ENCODE peak calls at places on chromosomes 5 and 9, in four cellular contexts. B, R, P and G are unnamed samples.

GRCh38 chr5:137231535-137231934 is 267.6 kb downstream of the SPOCK1 start:
- DNase-seq in B (no peak), R (no peak), P (no peak), G (no peak)

GRCh38 chr9:124122321-124122720 is 110.8 kb downstream of the LHX2 start:
- DNase-seq in B (no peak), R (no peak), P (no peak), G (no peak)

GRCh38 chr5:35246928-35247644 is 16.8 kb upstream of the PRLR start:
- DNase-seq in B (no peak), R (no peak), P (no peak), G (no peak)

GRCh38 chr5:59328801-59329296 is 564.7 kb downstream of the PDE4D start:
- DNase-seq in B (no peak), R (no peak), P (no peak), G (peak)

GRCh38 chr9:79346350-79347020 is 225.3 kb upstream of the TLE4 start:
- DNase-seq in B (no peak), R (no peak), P (no peak), G (no peak)

GRCh38 chr9:119675951-119676350 is 306.7 kb upstream of the BRINP1 start:
- DNase-seq in B (no peak), R (no peak), P (no peak), G (no peak)

GRCh38 chr9:90915693-90916092 is 114.1 kb downstream of the SYK start:
- DNase-seq in B (peak), R (no peak), P (peak), G (no peak)

GRCh38 chr9:133981958-133982681 is 10.0 kb downstream of the VAV2 start:
- DNase-seq in B (no peak), R (no peak), P (no peak), G (no peak)

GRCh38 chr9:76373173-76373771 is 21.0 kb downstream of the RFK start:
- DNase-seq in B (no peak), R (peak), P (no peak), G (no peak)

DNA sequence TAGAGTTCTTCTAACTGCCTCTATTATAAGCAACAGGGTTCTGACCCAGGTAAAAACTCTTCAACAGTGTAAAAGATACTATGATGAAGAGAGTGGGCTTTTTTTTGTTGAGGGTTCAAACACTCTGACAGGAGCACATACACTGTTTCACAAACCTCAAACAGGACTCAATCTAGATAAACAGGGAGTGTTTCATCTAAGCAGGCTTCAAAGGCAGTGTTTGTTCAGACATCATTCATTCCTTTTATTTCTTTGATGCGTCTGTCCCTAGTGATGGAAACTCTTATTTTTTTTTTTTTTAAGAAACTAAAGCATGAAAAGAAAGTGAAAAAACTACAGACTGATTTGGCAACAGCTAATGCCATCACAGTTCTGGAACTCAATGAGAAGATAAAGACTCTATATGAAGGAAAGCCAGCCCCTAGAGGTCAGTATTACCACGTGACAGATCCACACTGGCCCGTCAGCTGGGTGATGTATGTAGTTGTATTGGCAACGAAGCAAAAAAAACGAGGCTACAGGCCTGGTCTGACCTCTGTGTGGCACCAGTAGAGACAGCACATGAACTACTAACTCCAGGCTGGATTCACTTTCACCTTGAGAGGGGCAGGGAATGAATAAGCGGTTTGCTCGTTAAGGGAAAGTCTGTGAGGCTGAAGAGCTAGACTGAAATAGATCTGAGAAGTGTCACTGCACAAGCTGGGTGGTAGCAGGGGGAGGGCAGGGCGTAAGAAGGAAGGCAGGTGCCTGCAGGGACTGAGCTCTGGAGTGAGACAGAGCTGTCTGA is 172.2 kb downstream of the CCDC192 start:
- DNase-seq in B (peak), R (peak), P (peak), G (peak)
- TF ChIP-seq EZH2 in B (no peak), R (no peak), P (no peak), G (no peak)

DNA sequence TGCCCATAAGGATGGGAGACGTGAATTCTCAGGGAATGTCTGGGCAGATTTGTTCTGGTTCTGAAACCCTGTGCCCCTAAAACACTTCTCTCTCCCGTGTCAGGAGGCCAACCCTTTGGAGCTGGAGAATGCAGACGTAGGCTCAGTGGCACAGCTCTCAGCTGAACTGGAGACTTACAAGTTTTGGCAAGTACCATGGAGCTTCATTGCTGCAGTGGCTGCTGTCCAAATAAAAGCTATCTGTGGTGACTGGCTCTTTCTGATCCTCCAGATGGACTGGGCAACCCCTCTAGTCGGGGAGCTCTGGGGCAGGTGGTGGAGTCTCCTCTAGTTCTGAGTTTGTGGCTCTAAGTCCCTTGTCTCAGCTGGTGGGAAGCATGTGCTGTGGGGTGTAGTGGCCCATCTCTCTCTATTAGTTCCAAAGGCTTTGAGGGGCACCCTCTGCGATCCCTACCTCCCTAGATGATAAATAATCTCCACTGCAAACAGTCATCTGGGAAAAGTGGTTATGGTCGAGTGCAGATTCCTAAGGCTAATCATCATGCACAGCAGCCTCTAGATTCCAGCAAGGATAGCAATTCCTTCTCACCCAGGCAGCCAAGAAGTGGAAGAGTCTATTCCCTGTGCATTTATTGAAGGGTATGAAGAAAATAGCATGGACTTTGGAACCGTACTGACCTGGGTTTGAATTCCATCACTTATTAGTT is 204.2 kb upstream of the KLF4 start:
- DNase-seq in B (no peak), R (no peak), P (no peak), G (no peak)
- TF ChIP-seq JUN in B (no peak), R (no peak), P (no peak), G (no peak)

DNA sequence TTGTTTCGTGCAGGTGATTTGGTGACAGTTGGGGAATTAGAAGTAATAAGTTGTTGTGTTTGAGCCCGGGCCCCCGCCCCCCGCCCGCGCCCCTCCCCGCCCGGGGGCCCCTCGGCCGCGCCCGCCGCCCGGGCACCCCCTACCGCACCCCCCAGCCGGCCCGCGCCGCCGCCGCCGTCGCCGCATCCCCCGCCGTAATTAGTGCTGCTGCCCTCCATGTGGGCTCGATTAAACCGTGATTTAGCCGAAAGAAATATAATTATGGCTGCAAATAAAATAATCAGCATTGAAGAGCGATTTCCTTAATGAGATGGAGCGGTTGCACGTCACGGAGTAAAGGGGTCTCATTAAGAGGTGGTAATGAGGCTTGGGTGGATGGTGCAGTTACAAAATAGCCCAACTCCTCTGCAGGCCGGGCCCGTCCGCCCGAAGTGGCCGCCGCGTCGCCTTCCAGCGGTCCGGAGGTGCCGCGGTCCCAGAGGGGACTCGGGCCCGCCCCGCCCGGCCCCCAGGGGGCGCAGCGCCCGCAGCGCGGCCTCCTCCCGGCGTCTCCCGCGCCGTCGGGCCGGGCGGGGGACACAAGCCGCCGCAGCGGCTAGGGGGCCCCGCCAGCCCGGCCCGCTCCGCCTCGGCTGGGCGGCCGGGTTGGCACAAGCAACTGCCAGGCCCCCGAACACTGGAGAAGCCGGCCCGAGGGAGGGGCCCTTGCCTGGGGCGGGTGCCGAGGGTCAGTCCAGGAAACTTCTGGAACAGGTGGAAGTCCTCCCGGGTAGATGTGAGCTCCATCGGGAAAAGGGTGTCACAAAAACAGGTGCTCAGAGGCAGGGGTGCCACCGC is 6.9 kb upstream of the OTP start:
- DNase-seq in B (peak), R (peak), P (peak), G (no peak)
- TF ChIP-seq EZH2 in B (no peak), R (peak), P (peak), G (no peak)

GRCh38 chr5:98813755-98814154 is 40.3 kb downstream of the RGMB start:
- DNase-seq in B (no peak), R (no peak), P (no peak), G (no peak)
- TF ChIP-seq JUN in B (no peak), R (no peak), P (no peak), G (no peak)

DNA sequence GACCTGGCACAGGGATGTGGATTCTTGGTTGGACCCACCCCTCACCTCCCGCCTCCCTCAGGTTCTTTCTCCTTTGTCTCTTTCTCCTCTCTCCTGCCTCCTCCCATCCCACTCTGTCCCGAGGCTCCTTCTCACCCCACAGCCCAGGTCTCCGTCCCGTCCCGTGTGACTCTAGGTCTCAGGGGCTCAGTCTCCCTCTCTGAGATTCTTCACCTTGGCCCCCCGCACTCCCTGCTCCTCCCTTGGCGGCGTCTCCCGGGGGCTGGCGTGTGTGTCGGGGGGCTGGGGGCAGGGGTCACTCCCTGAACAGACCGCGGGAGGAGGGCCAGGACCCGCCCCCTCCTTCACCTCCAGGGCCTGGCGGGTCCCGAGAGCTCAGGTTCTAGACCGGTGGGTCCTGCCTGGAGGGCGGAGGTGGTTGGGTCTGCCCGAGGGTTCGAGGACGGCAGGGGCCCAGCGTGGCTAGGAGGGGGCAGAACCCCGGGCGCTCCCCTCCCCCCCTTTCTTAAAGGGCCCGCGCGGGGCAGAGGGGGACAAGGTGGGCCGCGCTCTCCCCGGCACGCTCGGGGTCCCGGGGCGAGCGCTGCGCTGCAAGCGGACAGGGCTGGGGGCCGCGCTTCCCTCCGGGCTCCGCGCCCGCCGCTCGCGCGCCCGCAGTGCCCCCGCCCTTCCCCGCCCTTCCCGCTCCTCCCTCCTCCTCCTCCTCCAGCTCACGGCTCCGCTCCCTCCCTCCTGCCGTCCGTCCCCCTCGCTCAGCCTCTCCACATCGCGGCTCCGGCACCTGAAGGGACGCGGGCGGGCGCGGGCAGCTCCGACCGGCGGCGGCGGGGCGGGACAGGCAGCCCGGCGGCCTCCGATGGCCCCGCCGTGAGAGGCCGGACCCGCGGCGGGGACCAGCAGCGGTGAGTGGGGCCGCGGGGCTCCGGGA is at the start of gene PSD2:
- DNase-seq in B (peak), R (no peak), P (peak), G (no peak)
- TF ChIP-seq EZH2 in B (no peak), R (no peak), P (peak), G (no peak)

GRCh38 chr9:136994885-136995224 is 1.5 kb downstream of the CLIC3 start:
- DNase-seq in B (no peak), R (no peak), P (no peak), G (no peak)
- TF ChIP-seq JUN in B (no peak), R (no peak), P (no peak), G (no peak)

DNA sequence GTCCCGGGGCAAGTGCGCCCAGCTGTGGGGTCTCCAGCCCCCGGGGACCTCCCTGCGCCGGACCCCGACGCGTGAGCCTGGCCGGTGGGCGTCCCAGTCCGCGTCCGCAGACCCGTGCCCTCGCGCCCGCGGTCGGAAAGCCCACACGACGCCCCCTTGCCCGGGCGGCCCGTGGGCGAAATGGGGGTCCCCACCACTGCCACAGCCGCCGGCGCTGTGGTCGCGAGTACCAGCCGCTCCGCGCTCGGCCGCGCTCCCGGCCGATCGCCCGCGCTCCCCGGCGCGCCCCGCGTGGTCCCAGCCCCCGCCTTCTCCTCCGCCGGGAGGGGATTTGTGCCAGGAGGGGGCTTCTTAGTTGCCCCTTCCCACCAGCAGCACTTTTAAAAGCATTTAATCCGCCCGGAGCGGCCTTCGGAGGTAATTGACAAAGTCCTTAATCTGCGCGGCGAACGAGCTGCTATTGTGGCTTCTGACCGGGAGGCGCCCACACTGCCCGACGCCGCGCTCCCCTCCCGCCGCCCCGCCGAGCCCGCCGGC is 426 bp upstream of the FIBCD1 start:
- DNase-seq in B (no peak), R (no peak), P (peak), G (no peak)
- TF ChIP-seq EZH2 in B (no peak), R (peak), P (peak), G (peak)

GRCh38 chr9:112786834-112787520 is 36.4 kb downstream of the SNX30 start:
- DNase-seq in B (no peak), R (no peak), P (no peak), G (no peak)

GRCh38 chr9:112790231-112790774 is 39.7 kb downstream of the SNX30 start:
- DNase-seq in B (no peak), R (no peak), P (no peak), G (no peak)

GRCh38 chr9:112789493-112789892 is 38.9 kb downstream of the SNX30 start:
- DNase-seq in B (no peak), R (no peak), P (no peak), G (no peak)

GRCh38 chr9:112785981-112786380 is 35.4 kb downstream of the SNX30 start:
- DNase-seq in B (no peak), R (no peak), P (no peak), G (no peak)

GRCh38 chr9:112787942-112788341 is 37.4 kb downstream of the SNX30 start:
- DNase-seq in B (no peak), R (no peak), P (no peak), G (no peak)
- TF ChIP-seq JUN in B (no peak), R (no peak), P (no peak), G (no peak)

DNA sequence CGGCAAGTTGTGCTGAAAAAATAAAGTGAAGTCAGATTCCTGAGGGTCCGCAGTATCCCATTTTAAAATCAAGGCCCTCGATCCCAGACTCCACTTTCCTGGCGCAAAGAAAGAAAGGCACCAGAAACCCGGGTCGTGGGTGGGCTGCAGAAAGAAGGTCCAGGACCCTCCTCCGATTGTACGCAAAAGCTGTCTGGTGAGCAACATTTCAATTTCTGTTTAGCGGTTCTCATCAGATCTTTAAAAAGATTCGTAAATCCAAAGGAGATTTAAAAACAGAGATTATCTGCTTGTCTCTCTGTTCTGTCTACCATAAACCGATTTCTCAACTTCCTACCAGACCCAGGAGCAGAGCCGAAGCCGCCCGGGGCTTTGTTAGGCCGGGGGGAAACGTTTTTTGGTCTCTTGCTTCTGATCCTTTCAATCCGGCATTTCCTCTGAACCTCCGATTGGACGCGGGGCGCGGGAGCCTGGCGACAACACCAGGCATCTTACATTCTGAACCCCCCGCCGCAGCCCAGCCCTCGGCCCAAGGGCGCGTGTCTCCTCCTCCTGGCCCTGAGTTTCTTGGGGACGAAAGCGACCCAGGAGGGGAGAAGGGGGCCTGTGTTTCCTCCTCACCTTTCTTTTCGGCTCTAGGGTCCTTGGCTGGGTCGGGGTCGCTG is 745 bp downstream of the NKX2-5 start:
- DNase-seq in B (no peak), R (no peak), P (peak), G (no peak)
- TF ChIP-seq EZH2 in B (no peak), R (no peak), P (peak), G (peak)

GRCh38 chr5:126808619-126809018 is 31.7 kb downstream of the LMNB1 start:
- DNase-seq in B (peak), R (peak), P (no peak), G (peak)
- TF ChIP-seq JUN in B (no peak), R (no peak), P (no peak), G (no peak)